ENCODE peak calls at places on chromosomes 7 and 10, in nine cellular contexts. Z is ascending aorta; M is heart left ventricle; J is CD4-positive, alpha-beta T cell; K is HCT116; C is transverse colon; S is thoracic aorta; A is HFF-Myc; L is ovary. W is an unnamed sample.

GRCh38 chr10:73905256-73906018 is 5.5 kb upstream of the PLAU start:
- DNase-seq in Z (no peak), L (no peak), S (no peak), M (no peak), C (no peak), K (no peak), A (no peak), J (no peak), W (no peak)

GRCh38 chr10:129560355-129560754 is 93.3 kb downstream of the MGMT start:
- DNase-seq in A (no peak), J (no peak), Z (no peak), C (no peak), K (no peak), L (no peak), M (no peak), S (no peak), W (no peak)

GRCh38 chr7:88835147-88835728 is 39.7 kb upstream of the TEX47 start:
- DNase-seq in M (no peak), A (no peak), K (peak), S (no peak), L (no peak), J (no peak), C (no peak), Z (no peak), W (no peak)

GRCh38 chr7:66682350-66683093 is 53.8 kb downstream of the KCTD7 start:
- DNase-seq in A (no peak), J (no peak), K (no peak), Z (no peak), S (peak), C (no peak), M (no peak), L (peak), W (no peak)

GRCh38 chr10:104329754-104330153 is 8.5 kb downstream of the ITPRIP start:
- DNase-seq in S (no peak), K (peak), J (no peak), Z (no peak), C (no peak), M (no peak), A (no peak), L (no peak), W (no peak)

GRCh38 chr7:135207739-135208416 is 3.4 kb downstream of the WDR91 start:
- DNase-seq in S (no peak), M (no peak), A (no peak), L (no peak), K (no peak), C (no peak), Z (no peak), J (no peak), W (no peak)

GRCh38 chr10:95818663-95819062 is 62.7 kb downstream of the ENTPD1 start:
- DNase-seq in S (no peak), C (no peak), Z (no peak), L (no peak), K (no peak), A (peak), J (no peak), M (no peak), W (peak)

GRCh38 chr10:6061056-6061455 is 1.1 kb downstream of the IL2RA start:
- DNase-seq in K (no peak), L (no peak), Z (no peak), A (no peak), J (no peak), M (no peak), C (no peak), S (no peak), W (no peak)

GRCh38 chr10:129848084-129848483 is 116.0 kb downstream of the EBF3 start:
- DNase-seq in Z (no peak), L (no peak), K (no peak), J (no peak), S (no peak), C (no peak), M (no peak), A (no peak), W (no peak)

GRCh38 chr10:95333997-95334792 is 43.4 kb upstream of the PDLIM1 start:
- DNase-seq in M (peak), C (peak), K (no peak), J (no peak), L (no peak), S (peak), Z (peak), A (peak), W (peak)

GRCh38 chr7:113076703-113077102 is 9.9 kb downstream of the GPR85 start:
- DNase-seq in C (no peak), K (no peak), Z (no peak), A (no peak), L (no peak), J (no peak), M (no peak), S (no peak), W (no peak)
- TF ChIP-seq CTCF in C (no peak), K (no peak), Z (no peak), A (no peak), L (no peak), J (no peak), M (no peak), S (no peak), W (no peak)

DNA sequence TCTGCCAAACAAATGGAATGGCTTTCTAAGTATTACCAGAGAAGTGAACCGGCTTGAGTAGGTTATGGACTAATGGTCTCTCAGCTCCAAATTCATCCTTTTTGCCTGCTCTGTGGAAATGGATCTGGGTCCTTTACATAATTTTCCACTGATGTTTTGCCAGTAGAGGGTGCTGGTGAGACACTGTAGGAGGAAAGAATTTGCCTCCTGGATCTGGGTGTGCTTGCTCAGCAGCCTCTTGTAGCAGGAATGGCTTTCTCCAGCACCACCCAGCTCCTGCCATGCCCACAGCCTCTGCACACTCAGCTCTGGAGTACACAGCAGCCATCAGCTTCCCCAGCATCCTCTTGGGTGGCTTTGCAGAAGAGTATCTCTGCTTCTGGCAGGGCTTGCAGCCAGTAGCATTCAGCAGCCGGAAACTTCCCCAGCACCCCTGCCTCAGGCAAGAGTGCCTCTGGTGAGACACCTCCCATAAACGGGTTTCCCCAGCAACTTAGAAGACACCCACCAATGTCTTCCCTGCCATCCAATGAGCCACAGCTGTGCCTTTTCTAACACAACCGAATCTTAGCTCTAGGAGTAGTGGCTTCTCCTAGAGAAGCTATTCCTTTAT is 235.0 kb upstream of the PLPP4 start:
- DNase-seq in S (no peak), C (no peak), L (no peak), M (no peak), Z (no peak), A (peak), K (peak), J (no peak), W (no peak)
- TF ChIP-seq CTCF in S (no peak), C (peak), L (no peak), M (peak), Z (no peak), A (peak), K (peak), J (no peak), W (peak)

DNA sequence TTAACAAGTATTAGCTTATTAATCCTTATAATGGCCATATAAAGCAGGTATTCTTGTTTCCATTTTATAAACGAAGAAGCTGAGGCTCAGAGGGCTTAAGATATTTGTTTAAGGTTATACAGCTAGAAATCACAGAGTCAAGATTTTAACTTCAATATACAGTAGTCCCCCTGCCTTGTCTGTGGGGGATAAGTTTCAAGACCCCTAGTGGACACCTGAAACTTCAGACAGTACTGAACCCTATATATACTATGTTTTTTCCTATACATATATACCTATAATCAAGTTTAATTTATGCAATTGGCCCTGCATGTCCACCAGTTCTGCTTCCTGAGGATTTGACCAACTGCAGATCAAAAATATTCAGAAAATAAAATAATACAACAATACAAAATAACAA is 44.4 kb upstream of the STRIP2 start:
- DNase-seq in Z (no peak), A (no peak), S (no peak), M (no peak), K (no peak), J (no peak), L (no peak), C (no peak), W (no peak)
- TF ChIP-seq CTCF in Z (no peak), A (no peak), S (no peak), M (no peak), K (peak), J (no peak), L (no peak), C (no peak), W (no peak)

GRCh38 chr10:8051851-8052257 is 2.6 kb upstream of the GATA3 start:
- DNase-seq in C (no peak), L (no peak), Z (no peak), M (no peak), J (no peak), K (no peak), A (no peak), S (no peak), W (no peak)

GRCh38 chr10:8054243-8054497 is 318 bp upstream of the GATA3 start:
- DNase-seq in K (no peak), A (no peak), J (no peak), S (no peak), M (no peak), L (no peak), C (no peak), Z (no peak), W (no peak)

GRCh38 chr10:8052344-8052969 is 2.0 kb upstream of the GATA3 start:
- DNase-seq in C (no peak), L (no peak), S (no peak), M (no peak), K (no peak), J (peak), A (no peak), Z (no peak), W (no peak)

GRCh38 chr10:8053446-8054242 is 844 bp upstream of the GATA3 start:
- DNase-seq in K (peak), L (peak), Z (no peak), S (no peak), M (peak), C (peak), A (peak), J (peak), W (peak)

GRCh38 chr10:8052970-8053445 is 1.5 kb upstream of the GATA3 start:
- DNase-seq in M (no peak), J (no peak), A (no peak), K (no peak), L (no peak), C (no peak), S (no peak), Z (no peak), W (no peak)
- TF ChIP-seq CTCF in M (no peak), J (no peak), A (peak), K (no peak), L (no peak), C (no peak), S (no peak), Z (no peak), W (no peak)

GRCh38 chr7:104106106-104106505 is 101.7 kb downstream of the ORC5 start:
- DNase-seq in Z (no peak), M (no peak), S (no peak), J (no peak), C (no peak), L (no peak), A (no peak), K (no peak), W (no peak)
- TF ChIP-seq CTCF in Z (no peak), M (no peak), S (no peak), J (no peak), C (no peak), L (no peak), A (no peak), K (no peak), W (peak)

GRCh38 chr7:207418-208127 is 15.2 kb downstream of the FAM20C start:
- DNase-seq in K (no peak), L (no peak), Z (no peak), M (no peak), A (no peak), C (no peak), J (no peak), S (no peak), W (no peak)
- TF ChIP-seq CTCF in K (no peak), L (no peak), Z (no peak), M (peak), A (peak), C (no peak), J (no peak), S (no peak), W (peak)

GRCh38 chr10:683448-684071 is 5.9 kb downstream of the DIP2C start:
- DNase-seq in K (peak), C (no peak), J (no peak), L (no peak), A (peak), M (no peak), Z (peak), S (peak), W (peak)
- TF ChIP-seq CTCF in K (no peak), C (no peak), J (no peak), L (no peak), A (no peak), M (no peak), Z (peak), S (peak), W (peak)

W was measured in AG09319.